ENCODE peak calls at places on chromosomes 6 and 20, in nine cellular contexts. K, B, Y, A, R, L, T, V and O are unnamed samples.
A peak's percentile ranks its signal among the peaks of the same experiment; 100 is the strongest.

GRCh38 chr6:134247271-134247833 is 70.6 kb downstream of the SGK1 start:
- DNase-seq in Y (no peak), K (peak; percentile 16), V (peak; percentile 60), B (no peak), A (no peak), R (no peak), T (no peak), L (no peak), O (no peak)

GRCh38 chr6:71107935-71108420 is 151.1 kb upstream of the B3GAT2 start:
- DNase-seq in V (no peak), R (no peak), T (no peak), K (no peak), Y (peak; percentile 71), L (no peak), B (peak; percentile 31), A (no peak), O (peak; percentile 35)

GRCh38 chr20:58090181-58090580 is 138.3 kb downstream of the ANKRD60 start:
- DNase-seq in R (peak; percentile 62), V (no peak), B (no peak), L (no peak), A (no peak), Y (no peak), T (no peak), K (no peak), O (no peak)

GRCh38 chr6:140544431-140544830 is 1170.0 kb upstream of the CITED2 start:
- DNase-seq in Y (no peak), T (no peak), V (no peak), K (no peak), A (no peak), R (no peak), L (no peak), B (no peak), O (no peak)

GRCh38 chr6:159693894-159694545 is 979 bp upstream of the SOD2 start:
- DNase-seq in L (peak; percentile 73), T (peak; percentile 59), V (no peak), Y (peak; percentile 36), K (no peak), B (peak; percentile 42), R (no peak), A (no peak), O (no peak)

GRCh38 chr20:9911519-9911918 is 72.6 kb upstream of the PAK5 start:
- DNase-seq in L (no peak), R (no peak), Y (no peak), V (no peak), A (no peak), T (no peak), K (no peak), B (no peak), O (no peak)

GRCh38 chr20:18164356-18164755 is 26.7 kb downstream of the KAT14 start:
- DNase-seq in V (no peak), B (no peak), A (no peak), Y (peak; percentile 56), T (no peak), K (no peak), L (no peak), R (no peak), O (no peak)

GRCh38 chr6:54244430-54244829 is 63.8 kb upstream of the TINAG start:
- DNase-seq in V (no peak), A (no peak), K (no peak), Y (peak; percentile 24), R (no peak), L (peak; percentile 18), B (no peak), T (no peak), O (no peak)

GRCh38 chr6:166307981-166308768 is at the start of gene PRR18:
- DNase-seq in B (no peak), Y (no peak), V (no peak), K (peak; percentile 46), A (no peak), L (no peak), T (no peak), R (no peak), O (no peak)

GRCh38 chr6:119129148-119129967 is 50.9 kb upstream of the FAM184A start:
- DNase-seq in B (no peak), Y (peak; percentile 76), T (peak; percentile 84), L (peak; percentile 76), A (no peak), K (no peak), R (peak; percentile 37), V (no peak), O (no peak)

GRCh38 chr6:100203391-100203790 is 209.4 kb upstream of the MCHR2 start:
- DNase-seq in L (no peak), K (no peak), R (no peak), B (no peak), T (no peak), A (no peak), Y (peak; percentile 97), V (no peak), O (peak; percentile 1)

GRCh38 chr6:145731432-145731831 is 3.9 kb downstream of the EPM2A start:
- DNase-seq in L (no peak), B (no peak), R (no peak), V (no peak), K (no peak), Y (no peak), T (no peak), A (no peak), O (no peak)

GRCh38 chr6:100913400-100914276 is 32.5 kb upstream of the ASCC3 start:
- DNase-seq in B (no peak), T (no peak), R (no peak), V (no peak), K (no peak), L (peak; percentile 50), A (no peak), Y (peak; percentile 35), O (no peak)

GRCh38 chr6:15244605-15245360 is 1.1 kb upstream of the JARID2 start:
- DNase-seq in B (peak; percentile 90), Y (peak; percentile 70), K (no peak), V (peak; percentile 85), A (peak; percentile 74), T (peak; percentile 74), R (peak; percentile 96), L (peak; percentile 55), O (peak; percentile 80)

GRCh38 chr6:167517546-167517945 is 192.7 kb downstream of the TTLL2 start:
- DNase-seq in Y (no peak), B (no peak), V (peak; percentile 39), R (no peak), L (no peak), K (no peak), T (no peak), A (no peak), O (no peak)

GRCh38 chr6:107956586-107957164 is 1.3 kb downstream of the SEC63 start:
- DNase-seq in K (no peak), A (no peak), L (no peak), T (no peak), Y (peak; percentile 65), R (no peak), B (no peak), V (no peak), O (no peak)

GRCh38 chr6:107531868-107532267 is 42.0 kb downstream of the SOBP start:
- DNase-seq in B (no peak), T (no peak), A (no peak), L (no peak), R (no peak), K (no peak), Y (no peak), V (no peak), O (no peak)

GRCh38 chr20:31593221-31594001 is 11.7 kb upstream of the ID1 start:
- DNase-seq in Y (peak; percentile 89), L (peak; percentile 95), V (no peak), B (no peak), R (peak; percentile 93), T (no peak), A (peak; percentile 64), K (no peak), O (peak; percentile 92)

GRCh38 chr20:11906626-11907480 is 10.8 kb upstream of the BTBD3 start:
- DNase-seq in B (no peak), K (no peak), Y (no peak), V (no peak), A (no peak), L (no peak), R (no peak), T (no peak), O (no peak)
- TF ChIP-seq POLR2A in B (no peak), K (no peak), Y (no peak), V (no peak), A (no peak), L (no peak), R (no peak), T (no peak), O (no peak)

GRCh38 chr6:43060034-43060754 is 763 bp downstream of the KLC4 start:
- DNase-seq in K (no peak), Y (no peak), V (no peak), R (no peak), A (no peak), B (peak; percentile 35), T (no peak), L (peak; percentile 87), O (peak; percentile 36)
- TF ChIP-seq POLR2A in K (no peak), Y (no peak), V (peak; percentile 0), R (no peak), A (no peak), B (no peak), T (no peak), L (peak; percentile 80), O (no peak)

GRCh38 chr6:113565306-113565705 is 291.8 kb upstream of the MARCKS start:
- DNase-seq in T (no peak), K (no peak), Y (peak; percentile 56), R (no peak), V (no peak), A (no peak), B (no peak), L (no peak), O (no peak)

GRCh38 chr6:113560908-113561307 is 296.2 kb upstream of the MARCKS start:
- DNase-seq in L (no peak), A (no peak), K (no peak), B (no peak), V (no peak), Y (peak; percentile 84), R (no peak), T (no peak), O (peak; percentile 4)

GRCh38 chr6:113562248-113562647 is 294.9 kb upstream of the MARCKS start:
- DNase-seq in V (no peak), L (no peak), K (no peak), Y (no peak), R (no peak), B (no peak), A (no peak), T (no peak), O (no peak)

GRCh38 chr6:113560376-113560775 is 296.8 kb upstream of the MARCKS start:
- DNase-seq in T (no peak), Y (no peak), L (no peak), A (no peak), V (no peak), K (no peak), B (no peak), R (no peak), O (no peak)

GRCh38 chr6:113564401-113565161 is 292.6 kb upstream of the MARCKS start:
- DNase-seq in A (peak; percentile 54), B (peak; percentile 89), Y (peak; percentile 92), T (peak; percentile 67), L (peak; percentile 74), V (peak; percentile 45), K (no peak), R (peak; percentile 89), O (no peak)
- TF ChIP-seq POLR2A in A (no peak), B (no peak), Y (no peak), T (no peak), L (no peak), V (no peak), K (no peak), R (no peak), O (no peak)

DNA sequence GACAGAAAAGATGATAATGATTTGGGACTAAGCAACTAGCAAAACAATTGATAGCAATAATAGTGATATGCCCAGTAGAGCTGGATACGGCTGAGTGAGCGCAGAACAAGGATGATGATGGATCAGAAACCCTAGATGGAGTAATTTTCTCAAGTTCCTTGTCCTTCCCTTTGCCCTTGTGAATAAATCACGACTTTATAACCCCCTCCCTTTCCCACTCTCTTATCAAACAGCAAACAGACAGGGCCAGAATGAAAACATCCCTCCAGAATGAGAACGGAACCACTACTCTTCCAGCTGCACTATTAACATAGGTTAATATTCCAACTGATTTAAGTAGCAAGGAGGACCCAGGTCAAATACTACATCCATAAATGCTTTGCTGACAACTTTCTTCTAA is 1.3 kb upstream of the MTFR2 start:
- DNase-seq in T (no peak), K (no peak), L (no peak), B (no peak), Y (no peak), R (no peak), V (no peak), A (no peak), O (no peak)
- TF ChIP-seq POLR2A in T (no peak), K (no peak), L (no peak), B (no peak), Y (no peak), R (no peak), V (no peak), A (no peak), O (no peak)